ENCODE peak calls at places on chromosome X, in nine cellular contexts. One of them, this sample, is unnamed.

GRCh38 chrX:109847257-109848187 is 114.5 kb upstream of the ACSL4 start:
- DNase-seq in cardiac fibroblast: peak; percentile 86
- DNase-seq in K562: no peak
- DNase-seq in fibroblast of lung: peak; percentile 90
- DNase-seq in BJ: peak; percentile 80
- DNase-seq in bronchial epithelial cell: peak; percentile 92
- DNase-seq in OCI-LY7: no peak
- DNase-seq in fibroblast of villous mesenchyme: peak; percentile 95
- DNase-seq in MG63: peak; percentile 22
- DNase-seq in this sample: no peak

GRCh38 chrX:72048515-72049455 is 82.9 kb downstream of the RTL5 start:
- DNase-seq in cardiac fibroblast: no peak
- DNase-seq in K562: no peak
- DNase-seq in fibroblast of lung: no peak
- DNase-seq in BJ: no peak
- DNase-seq in bronchial epithelial cell: no peak
- DNase-seq in OCI-LY7: no peak
- DNase-seq in fibroblast of villous mesenchyme: no peak
- DNase-seq in MG63: no peak
- DNase-seq in this sample: no peak

GRCh38 chrX:74578137-74578536 is 36.3 kb downstream of the RLIM start:
- DNase-seq in cardiac fibroblast: no peak
- DNase-seq in K562: no peak
- DNase-seq in fibroblast of lung: no peak
- DNase-seq in BJ: no peak
- DNase-seq in bronchial epithelial cell: no peak
- DNase-seq in OCI-LY7: no peak
- DNase-seq in fibroblast of villous mesenchyme: no peak
- DNase-seq in MG63: no peak
- DNase-seq in this sample: no peak

GRCh38 chrX:68415289-68415688 is 18.0 kb downstream of the OPHN1 start:
- DNase-seq in cardiac fibroblast: peak; percentile 59
- DNase-seq in K562: no peak
- DNase-seq in fibroblast of lung: peak; percentile 83
- DNase-seq in BJ: no peak
- DNase-seq in bronchial epithelial cell: no peak
- DNase-seq in OCI-LY7: no peak
- DNase-seq in fibroblast of villous mesenchyme: peak; percentile 23
- DNase-seq in MG63: peak; percentile 23
- DNase-seq in this sample: no peak

GRCh38 chrX:17291998-17292658 is 82.9 kb upstream of the NHS start:
- DNase-seq in cardiac fibroblast: no peak
- DNase-seq in K562: no peak
- DNase-seq in fibroblast of lung: peak; percentile 30
- DNase-seq in BJ: no peak
- DNase-seq in bronchial epithelial cell: no peak
- DNase-seq in OCI-LY7: no peak
- DNase-seq in fibroblast of villous mesenchyme: no peak
- DNase-seq in MG63: no peak
- DNase-seq in this sample: no peak

GRCh38 chrX:139209342-139209741 is 321.2 kb upstream of the F9 start:
- DNase-seq in cardiac fibroblast: no peak
- DNase-seq in K562: peak; percentile 48
- DNase-seq in fibroblast of lung: no peak
- DNase-seq in BJ: no peak
- DNase-seq in bronchial epithelial cell: no peak
- DNase-seq in OCI-LY7: no peak
- DNase-seq in fibroblast of villous mesenchyme: no peak
- DNase-seq in MG63: no peak
- DNase-seq in this sample: no peak

GRCh38 chrX:100895365-100896075 is 21.4 kb upstream of the NOX1 start:
- DNase-seq in cardiac fibroblast: peak; percentile 59
- DNase-seq in K562: peak; percentile 12
- DNase-seq in fibroblast of lung: peak; percentile 25
- DNase-seq in BJ: no peak
- DNase-seq in bronchial epithelial cell: peak; percentile 94
- DNase-seq in OCI-LY7: peak; percentile 67
- DNase-seq in fibroblast of villous mesenchyme: peak; percentile 44
- DNase-seq in MG63: peak; percentile 4
- DNase-seq in this sample: no peak

GRCh38 chrX:10577863-10578262 is 42.5 kb downstream of the MID1 start:
- DNase-seq in cardiac fibroblast: no peak
- DNase-seq in K562: no peak
- DNase-seq in fibroblast of lung: no peak
- DNase-seq in BJ: no peak
- DNase-seq in bronchial epithelial cell: peak; percentile 79
- DNase-seq in OCI-LY7: no peak
- DNase-seq in fibroblast of villous mesenchyme: peak; percentile 64
- DNase-seq in MG63: no peak
- DNase-seq in this sample: no peak

GRCh38 chrX:2500091-2500680 is 590 bp downstream of the DHRSX start:
- DNase-seq in cardiac fibroblast: peak; percentile 79
- DNase-seq in K562: no peak
- DNase-seq in fibroblast of lung: peak; percentile 66
- DNase-seq in BJ: no peak
- DNase-seq in bronchial epithelial cell: peak; percentile 55
- DNase-seq in OCI-LY7: peak; percentile 62
- DNase-seq in fibroblast of villous mesenchyme: peak; percentile 65
- DNase-seq in MG63: peak; percentile 70
- DNase-seq in this sample: no peak

GRCh38 chrX:107700317-107700774 is 72.0 kb downstream of the PRPS1 start:
- DNase-seq in cardiac fibroblast: peak; percentile 82
- DNase-seq in K562: no peak
- DNase-seq in fibroblast of lung: peak; percentile 30
- DNase-seq in BJ: no peak
- DNase-seq in bronchial epithelial cell: peak; percentile 72
- DNase-seq in OCI-LY7: no peak
- DNase-seq in fibroblast of villous mesenchyme: peak; percentile 84
- DNase-seq in MG63: no peak
- DNase-seq in this sample: no peak

GRCh38 chrX:129721414-129721813 is 17.4 kb upstream of the XPNPEP2 start:
- DNase-seq in cardiac fibroblast: no peak
- DNase-seq in K562: no peak
- DNase-seq in fibroblast of lung: no peak
- DNase-seq in BJ: no peak
- DNase-seq in bronchial epithelial cell: no peak
- DNase-seq in OCI-LY7: no peak
- DNase-seq in fibroblast of villous mesenchyme: no peak
- DNase-seq in MG63: no peak
- DNase-seq in this sample: no peak

GRCh38 chrX:100593142-100593541 is 8.4 kb downstream of the TNMD start:
- DNase-seq in cardiac fibroblast: no peak
- DNase-seq in K562: no peak
- DNase-seq in fibroblast of lung: no peak
- DNase-seq in BJ: no peak
- DNase-seq in bronchial epithelial cell: no peak
- DNase-seq in OCI-LY7: no peak
- DNase-seq in fibroblast of villous mesenchyme: no peak
- DNase-seq in MG63: no peak
- DNase-seq in this sample: no peak

GRCh38 chrX:9829308-9830267 is 43.4 kb downstream of the SHROOM2 start:
- DNase-seq in cardiac fibroblast: peak; percentile 86
- DNase-seq in K562: no peak
- DNase-seq in fibroblast of lung: peak; percentile 93
- DNase-seq in BJ: no peak
- DNase-seq in bronchial epithelial cell: peak; percentile 93
- DNase-seq in OCI-LY7: no peak
- DNase-seq in fibroblast of villous mesenchyme: peak; percentile 66
- DNase-seq in MG63: peak; percentile 13
- DNase-seq in this sample: no peak

GRCh38 chrX:134654398-134655012 is 3.8 kb downstream of the PLAC1 start:
- DNase-seq in cardiac fibroblast: no peak
- DNase-seq in K562: no peak
- DNase-seq in fibroblast of lung: no peak
- DNase-seq in BJ: no peak
- DNase-seq in bronchial epithelial cell: no peak
- DNase-seq in OCI-LY7: no peak
- DNase-seq in fibroblast of villous mesenchyme: no peak
- DNase-seq in MG63: no peak
- DNase-seq in this sample: no peak

GRCh38 chrX:40671126-40671525 is 23.8 kb upstream of the CXorf38 start:
- DNase-seq in cardiac fibroblast: no peak
- DNase-seq in K562: no peak
- DNase-seq in fibroblast of lung: peak; percentile 21
- DNase-seq in BJ: no peak
- DNase-seq in bronchial epithelial cell: no peak
- DNase-seq in OCI-LY7: no peak
- DNase-seq in fibroblast of villous mesenchyme: no peak
- DNase-seq in MG63: peak; percentile 13
- DNase-seq in this sample: no peak

GRCh38 chrX:14291626-14292025 is 237.7 kb upstream of the GLRA2 start:
- DNase-seq in cardiac fibroblast: no peak
- DNase-seq in K562: no peak
- DNase-seq in fibroblast of lung: no peak
- DNase-seq in BJ: no peak
- DNase-seq in bronchial epithelial cell: no peak
- DNase-seq in OCI-LY7: no peak
- DNase-seq in fibroblast of villous mesenchyme: no peak
- DNase-seq in MG63: no peak
- DNase-seq in this sample: no peak

GRCh38 chrX:107293056-107293455 is 86.6 kb downstream of the DNAAF6 start:
- DNase-seq in cardiac fibroblast: no peak
- DNase-seq in K562: no peak
- DNase-seq in fibroblast of lung: no peak
- DNase-seq in BJ: no peak
- DNase-seq in bronchial epithelial cell: no peak
- DNase-seq in OCI-LY7: no peak
- DNase-seq in fibroblast of villous mesenchyme: no peak
- DNase-seq in MG63: no peak
- DNase-seq in this sample: no peak

DNA sequence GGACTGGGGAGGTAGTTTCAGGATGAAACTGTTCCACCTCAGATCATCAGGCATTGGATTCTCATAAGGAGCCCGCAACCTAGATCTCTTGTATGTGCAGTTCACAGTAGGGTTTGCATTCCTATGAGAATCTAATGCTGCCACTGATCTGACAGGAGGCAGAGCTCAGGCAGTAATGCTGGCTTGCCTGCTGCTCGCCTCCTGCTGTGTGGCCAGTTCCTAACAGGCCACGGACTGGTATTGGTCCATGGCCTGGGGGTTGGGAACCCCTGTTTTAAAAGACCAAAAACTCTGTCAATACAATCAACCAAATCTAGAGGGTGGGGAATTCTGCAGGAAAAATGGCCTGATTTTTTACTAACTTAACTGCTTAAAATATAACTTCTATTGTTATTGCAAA is 100.1 kb upstream of the EOLA2 start:
- DNase-seq in cardiac fibroblast: no peak
- DNase-seq in K562: no peak
- DNase-seq in fibroblast of lung: no peak
- DNase-seq in BJ: no peak
- DNase-seq in bronchial epithelial cell: no peak
- DNase-seq in OCI-LY7: no peak
- DNase-seq in fibroblast of villous mesenchyme: no peak
- DNase-seq in MG63: peak; percentile 39
- DNase-seq in this sample: no peak
- H3K4me3 ChIP-seq in cardiac fibroblast: no peak overlapping the region
- H3K4me3 ChIP-seq in K562: no peak overlapping the region
- H3K4me3 ChIP-seq in fibroblast of lung: no peak overlapping the region
- H3K4me3 ChIP-seq in BJ: no peak overlapping the region
- H3K4me3 ChIP-seq in bronchial epithelial cell: no peak overlapping the region
- H3K4me3 ChIP-seq in OCI-LY7: no peak overlapping the region
- H3K4me3 ChIP-seq in fibroblast of villous mesenchyme: no peak overlapping the region
- H3K4me3 ChIP-seq in MG63: no peak overlapping the region
- H3K4me3 ChIP-seq in this sample: no peak overlapping the region

DNA sequence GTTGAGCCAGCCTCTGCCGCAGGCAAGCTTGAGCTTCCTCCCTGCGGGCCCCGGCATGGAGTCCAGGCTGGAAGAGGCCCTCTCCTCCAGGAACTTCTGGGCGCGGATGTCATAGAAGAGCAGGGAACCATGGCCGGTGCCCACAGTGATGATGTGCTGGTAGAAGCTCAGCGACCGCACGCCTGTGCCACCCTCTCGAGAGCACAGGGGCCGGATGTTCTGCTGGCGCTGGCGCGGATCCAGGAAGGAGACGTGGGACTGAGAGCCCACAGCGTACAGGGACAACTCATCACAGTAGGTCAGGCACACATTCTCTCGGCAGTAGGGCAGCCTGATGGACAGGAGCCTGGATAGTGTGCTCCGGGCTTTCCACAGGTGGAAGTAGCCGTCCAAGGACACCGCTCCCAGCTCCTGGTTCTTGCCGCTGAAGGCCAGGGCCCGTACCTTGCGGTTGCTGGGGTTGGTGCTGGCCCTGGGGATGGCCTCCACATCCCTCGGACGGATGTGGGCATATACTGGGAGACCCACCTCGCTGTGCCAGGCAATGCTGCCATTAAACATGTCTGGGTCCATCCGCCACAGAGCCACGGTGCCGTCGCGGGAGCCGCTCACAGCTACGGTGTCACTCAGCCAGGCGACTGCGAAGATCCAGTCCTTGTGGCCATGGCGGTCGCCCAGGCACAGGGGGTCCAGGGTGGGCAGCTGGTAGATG is 1.2 kb downstream of the DCAF12L2 start:
- DNase-seq in cardiac fibroblast: no peak
- DNase-seq in K562: no peak
- DNase-seq in fibroblast of lung: no peak
- DNase-seq in BJ: no peak
- DNase-seq in bronchial epithelial cell: no peak
- DNase-seq in OCI-LY7: no peak
- DNase-seq in fibroblast of villous mesenchyme: no peak
- DNase-seq in MG63: no peak
- DNase-seq in this sample: no peak
- H3K4me3 ChIP-seq in cardiac fibroblast: no peak overlapping the region
- H3K4me3 ChIP-seq in K562: no peak overlapping the region
- H3K4me3 ChIP-seq in fibroblast of lung: no peak overlapping the region
- H3K4me3 ChIP-seq in BJ: no peak overlapping the region
- H3K4me3 ChIP-seq in bronchial epithelial cell: no peak overlapping the region
- H3K4me3 ChIP-seq in OCI-LY7: no peak overlapping the region
- H3K4me3 ChIP-seq in fibroblast of villous mesenchyme: no peak overlapping the region
- H3K4me3 ChIP-seq in MG63: no peak overlapping the region
- H3K4me3 ChIP-seq in this sample: no peak overlapping the region

GRCh38 chrX:85379174-85379907 is at the start of gene POF1B:
- DNase-seq in cardiac fibroblast: no peak
- DNase-seq in K562: no peak
- DNase-seq in fibroblast of lung: no peak
- DNase-seq in BJ: no peak
- DNase-seq in bronchial epithelial cell: peak; percentile 52
- DNase-seq in OCI-LY7: no peak
- DNase-seq in fibroblast of villous mesenchyme: no peak
- DNase-seq in MG63: no peak
- DNase-seq in this sample: peak; percentile 41
- H3K4me3 ChIP-seq in cardiac fibroblast: no peak within 1 kb of the TSS
- H3K4me3 ChIP-seq in K562: no peak within 1 kb of the TSS
- H3K4me3 ChIP-seq in fibroblast of lung: no peak within 1 kb of the TSS
- H3K4me3 ChIP-seq in BJ: no peak within 1 kb of the TSS
- H3K4me3 ChIP-seq in bronchial epithelial cell: peak within 1 kb of the TSS; percentile 19
- H3K4me3 ChIP-seq in OCI-LY7: no peak within 1 kb of the TSS
- H3K4me3 ChIP-seq in fibroblast of villous mesenchyme: no peak within 1 kb of the TSS
- H3K4me3 ChIP-seq in MG63: no peak within 1 kb of the TSS
- H3K4me3 ChIP-seq in this sample: peak within 1 kb of the TSS; percentile 25

DNA sequence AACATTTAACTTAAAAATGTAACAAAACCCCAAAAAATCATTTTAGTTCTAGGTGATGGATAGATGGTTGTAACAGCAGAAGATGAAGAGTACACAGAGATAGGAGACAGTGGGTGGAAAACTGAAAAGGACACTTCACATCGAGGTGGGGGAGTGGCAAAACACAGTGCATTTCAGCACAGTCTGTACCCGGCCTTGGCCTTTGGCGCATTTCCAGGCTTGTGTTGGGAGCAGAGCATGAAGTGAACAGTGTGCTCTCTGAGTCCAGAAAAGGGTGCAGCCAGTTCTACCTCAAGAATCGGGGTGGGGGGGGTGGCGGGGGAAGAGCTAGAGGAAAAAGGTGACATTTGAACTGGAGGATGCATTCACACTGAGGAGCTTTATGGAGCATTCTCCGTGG is 4.3 kb downstream of the TSPYL2 start:
- DNase-seq in cardiac fibroblast: peak; percentile 46
- DNase-seq in K562: no peak
- DNase-seq in fibroblast of lung: no peak
- DNase-seq in BJ: no peak
- DNase-seq in bronchial epithelial cell: no peak
- DNase-seq in OCI-LY7: no peak
- DNase-seq in fibroblast of villous mesenchyme: no peak
- DNase-seq in MG63: no peak
- DNase-seq in this sample: peak; percentile 39
- H3K4me3 ChIP-seq in cardiac fibroblast: no peak overlapping the region
- H3K4me3 ChIP-seq in K562: no peak overlapping the region
- H3K4me3 ChIP-seq in fibroblast of lung: no peak overlapping the region
- H3K4me3 ChIP-seq in BJ: no peak overlapping the region
- H3K4me3 ChIP-seq in bronchial epithelial cell: no peak overlapping the region
- H3K4me3 ChIP-seq in OCI-LY7: no peak overlapping the region
- H3K4me3 ChIP-seq in fibroblast of villous mesenchyme: no peak overlapping the region
- H3K4me3 ChIP-seq in MG63: no peak overlapping the region
- H3K4me3 ChIP-seq in this sample: no peak overlapping the region